ENCODE peak calls at places on chromosomes 4 and X, in five cellular contexts. J, Y, W, N and X are unnamed samples. For H3K4me1, the result is how much of the 10 kb centered on the place peaks cover.

GRCh38 chr4:3729188-3729884 is 36.8 kb upstream of the ADRA2C start:
- DNase-seq in W (no peak), J (no peak), Y (no peak), N (no peak), X (no peak)

GRCh38 chrX:48923771-48924170 is 4.9 kb upstream of the PIM2 start:
- DNase-seq in J (no peak), Y (no peak), W (no peak), N (no peak), X (no peak)

GRCh38 chr4:137621056-137621455 is 88.8 kb upstream of the PCDH18 start:
- DNase-seq in J (no peak), N (no peak), W (no peak), Y (no peak), X (no peak)

GRCh38 chrX:44308869-44309268 is 34.6 kb downstream of the EFHC2 start:
- DNase-seq in W (no peak), Y (no peak), J (no peak), N (no peak), X (no peak)

GRCh38 chr4:185071412-185071811 is 53.1 kb downstream of the HELT start:
- DNase-seq in Y (no peak), N (no peak), J (no peak), W (no peak), X (no peak)

GRCh38 chrX:11458175-11458574 is 165.0 kb downstream of the AMELX start:
- DNase-seq in W (no peak), N (no peak), Y (no peak), J (no peak), X (no peak)

GRCh38 chrX:140712413-140713173 is 3.0 kb downstream of the LINC00632 start:
- DNase-seq in Y (peak), N (peak), J (peak), W (no peak), X (peak)

GRCh38 chrX:12447448-12448154 is 309.3 kb downstream of the FRMPD4 start:
- DNase-seq in J (no peak), N (no peak), W (peak), Y (no peak), X (no peak)

GRCh38 chr4:84672177-84672576 is 89.2 kb downstream of the CDS1 start:
- DNase-seq in Y (no peak), W (no peak), J (no peak), N (no peak), X (no peak)

GRCh38 chrX:7603387-7603786 is 239.6 kb upstream of the VCX start:
- DNase-seq in J (no peak), W (no peak), N (no peak), Y (no peak), X (no peak)

GRCh38 chr4:75727073-75727472 is 2.7 kb downstream of the USO1 start:
- DNase-seq in N (no peak), Y (no peak), J (no peak), W (no peak), X (no peak)

GRCh38 chr4:85952982-85953650 is 406.7 kb downstream of the MAPK10 start:
- DNase-seq in J (no peak), W (no peak), Y (no peak), N (no peak), X (no peak)

GRCh38 chr4:129326810-129327209 is 230.9 kb downstream of the C4orf33 start:
- DNase-seq in N (no peak), W (no peak), J (no peak), Y (no peak), X (no peak)

GRCh38 chrX:1380672-1381233 is 11.2 kb downstream of the SLC25A6 start:
- DNase-seq in W (no peak), J (no peak), Y (no peak), N (no peak), X (no peak)

GRCh38 chr4:154634058-154634457 is 21.6 kb upstream of the FGG start:
- DNase-seq in N (no peak), Y (no peak), J (no peak), W (no peak), X (no peak)

GRCh38 chr4:180261346-180261745 is 1981.9 kb upstream of the TENM3 start:
- DNase-seq in W (no peak), N (no peak), J (no peak), Y (no peak), X (no peak)

GRCh38 chr4:184807797-184808718 is 17.7 kb downstream of the ACSL1 start:
- DNase-seq in Y (no peak), J (no peak), N (no peak), W (no peak), X (no peak)

GRCh38 chrX:1582686-1583437 is 8.5 kb upstream of the AKAP17A start:
- DNase-seq in N (no peak), W (no peak), J (no peak), Y (peak), X (no peak)

GRCh38 chrX:4878642-4879041 is 1165.2 kb upstream of the PRKX start:
- DNase-seq in J (no peak), W (no peak), N (no peak), Y (no peak), X (no peak)

GRCh38 chr4:34009951-34010350 is 2234.4 kb downstream of the ARAP2 start:
- DNase-seq in Y (no peak), W (no peak), J (no peak), N (no peak), X (no peak)

GRCh38 chr4:158847535-158847934 is 78.7 kb downstream of the FNIP2 start:
- DNase-seq in W (no peak), Y (no peak), N (no peak), J (no peak), X (no peak)

GRCh38 chrX:41684138-41684537 is 4.6 kb upstream of the GPR34 start:
- DNase-seq in Y (no peak), W (no peak), J (peak), N (no peak), X (no peak)

GRCh38 chr4:72969957-72970356 is 99.6 kb downstream of the COX18 start:
- DNase-seq in W (peak), N (no peak), J (no peak), Y (no peak), X (peak)

GRCh38 chr4:11367371-11367770 is 61.3 kb downstream of the HS3ST1 start:
- DNase-seq in Y (no peak), N (peak), J (peak), W (peak), X (peak)

GRCh38 chr4:164876680-164877324 is at the start of gene APELA:
- DNase-seq in W (no peak), J (no peak), N (no peak), Y (no peak), X (no peak)

GRCh38 chrX:74382613-74383012 is 38.7 kb upstream of the SLC16A2 start:
- DNase-seq in N (peak), W (peak), J (peak), Y (peak), X (peak)

GRCh38 chr4:38574559-38575333 is 89.3 kb upstream of the KLF3 start:
- DNase-seq in N (peak), Y (no peak), W (no peak), J (peak), X (no peak)

GRCh38 chr4:184756399-184756798 is 22.5 kb upstream of the CENPU start:
- DNase-seq in W (peak), Y (no peak), J (no peak), N (no peak), X (peak)

GRCh38 chr4:155017426-155017825 is 191.0 kb upstream of the NPY2R start:
- DNase-seq in J (no peak), N (no peak), Y (no peak), W (no peak), X (no peak)

GRCh38 chr4:47075919-47076318 is 44.6 kb downstream of the GABRB1 start:
- DNase-seq in N (no peak), W (no peak), Y (no peak), J (no peak), X (no peak)

GRCh38 chr4:16270654-16271328 is 44.5 kb upstream of the TAPT1 start:
- DNase-seq in W (no peak), J (no peak), Y (no peak), N (no peak), X (no peak)

GRCh38 chrX:95318882-95319281 is 1365.8 kb upstream of the DIAPH2 start:
- DNase-seq in W (no peak), J (no peak), Y (no peak), N (no peak), X (no peak)

GRCh38 chr4:139015948-139016451 is 419 bp downstream of the NOCT start:
- DNase-seq in Y (no peak), J (peak), W (no peak), N (peak), X (peak)
- TF ChIP-seq POLR2A in Y (no peak), J (no peak), W (no peak), N (peak), X (no peak)

DNA sequence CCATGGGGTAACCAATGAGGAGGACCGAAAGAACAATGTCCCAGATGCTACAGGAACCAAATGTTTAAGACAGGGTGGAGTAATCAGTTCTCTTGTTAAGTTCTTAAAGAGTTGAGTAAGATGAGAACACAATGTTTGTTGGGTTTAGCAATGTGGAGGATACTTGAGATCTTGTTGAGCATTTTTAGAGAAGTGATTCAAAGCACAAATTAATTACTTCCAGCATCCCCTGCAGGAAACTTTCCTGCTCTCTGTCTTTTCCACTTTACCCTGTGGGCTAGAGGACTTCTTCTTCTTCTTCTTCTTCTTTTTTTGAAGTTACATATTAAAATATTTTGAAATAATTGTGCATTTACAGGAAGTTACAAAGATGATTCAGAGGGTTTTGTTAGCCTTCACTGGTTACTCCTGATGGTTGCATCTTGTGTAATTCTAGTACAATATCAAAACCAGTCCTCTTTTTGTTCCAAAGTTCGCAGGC is 13.4 kb downstream of the SGMS2 start:
- DNase-seq in Y (no peak), N (no peak), J (no peak), W (no peak), X (no peak)
- H3K4me1 ChIP-seq in Y (under half), N (under half), J (under half), W (under half), X (under half)

DNA sequence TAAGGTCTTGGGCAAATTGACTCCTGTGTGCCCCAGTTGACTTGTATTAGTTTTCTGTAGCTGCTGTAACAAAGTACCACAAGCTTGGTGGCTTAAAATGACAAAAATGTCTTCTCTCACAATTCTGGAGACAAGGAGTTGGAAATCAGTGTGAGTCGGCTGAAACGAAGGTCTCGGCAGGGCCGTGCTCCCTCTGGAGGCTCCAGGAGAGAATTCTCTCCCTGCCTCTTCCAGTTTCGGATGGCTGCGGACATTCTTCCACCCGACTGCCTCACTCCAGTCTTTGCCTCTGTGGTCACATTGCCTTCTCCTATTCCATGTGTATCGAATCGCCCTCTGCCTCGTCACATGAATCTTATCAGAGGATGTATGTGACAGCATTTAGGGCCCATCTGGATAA is 66.0 kb upstream of the PHOX2B start:
- DNase-seq in W (no peak), J (peak), N (peak), Y (no peak), X (no peak)
- TF ChIP-seq CTCF in W (peak), J (no peak), N (peak), Y (peak), X (no peak)

GRCh38 chr4:52751349-52751911 is at the start of gene ERVMER34-1:
- DNase-seq in W (peak), J (peak), Y (peak), N (peak), X (peak)
- TF ChIP-seq POLR2A in W (no peak), J (no peak), Y (no peak), N (no peak), X (no peak)

DNA sequence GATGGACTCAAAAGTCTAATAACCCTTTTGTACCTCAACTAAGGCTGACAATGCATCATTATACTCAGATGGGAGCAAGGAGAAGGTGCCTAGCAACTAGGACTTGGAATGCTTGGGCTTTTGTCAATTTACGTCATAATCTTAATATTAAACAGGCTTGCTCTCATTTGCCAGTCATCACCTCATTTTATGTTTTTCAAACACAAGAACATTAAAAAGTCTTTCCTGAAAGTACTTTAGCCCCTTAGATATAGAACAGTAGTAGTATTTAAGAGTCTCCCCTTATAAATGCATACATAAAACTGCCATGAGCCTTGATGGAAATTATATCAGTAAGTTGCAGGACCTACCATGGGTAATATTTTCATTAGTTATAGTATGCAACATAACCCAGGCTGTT is 150.7 kb upstream of the INTU start:
- DNase-seq in N (no peak), J (no peak), Y (no peak), W (no peak), X (no peak)
- H3K4me1 ChIP-seq in N (under half), J (under half), Y (under half), W (under half), X (under half)

GRCh38 chr4:8210631-8211030 is 11.5 kb downstream of the SH3TC1 start:
- DNase-seq in N (no peak), W (no peak), Y (no peak), J (no peak), X (no peak)
- TF ChIP-seq CTCF in N (no peak), W (no peak), Y (no peak), J (no peak), X (no peak)

GRCh38 chr4:142121951-142122350 is 485.6 kb downstream of the IL15 start:
- DNase-seq in N (no peak), J (no peak), W (no peak), Y (no peak), X (no peak)
- TF ChIP-seq POLR2A in N (no peak), J (no peak), W (no peak), Y (no peak), X (no peak)

GRCh38 chr4:7514281-7514680 is 79.6 kb upstream of the PSAPL1 start:
- DNase-seq in J (no peak), Y (no peak), W (no peak), N (no peak), X (no peak)
- H3K4me1 ChIP-seq in J (under half), Y (under half), W (under half), N (under half), X (under half)

GRCh38 chrX:107996124-107996523 is 14.0 kb upstream of the TEX13B start:
- DNase-seq in Y (no peak), W (no peak), J (no peak), N (no peak), X (no peak)

GRCh38 chrX:108000751-108001150 is 18.6 kb upstream of the TEX13B start:
- DNase-seq in W (no peak), J (no peak), N (no peak), Y (no peak), X (no peak)

GRCh38 chrX:108001218-108001814 is 19.1 kb upstream of the TEX13B start:
- DNase-seq in Y (peak), N (no peak), J (no peak), W (no peak), X (no peak)
- TF ChIP-seq CTCF in Y (peak), N (peak), J (peak), W (no peak), X (no peak)

GRCh38 chr4:673349-674091 is 556 bp downstream of the ATP5ME start:
- DNase-seq in N (peak), W (peak), Y (no peak), J (no peak), X (no peak)

GRCh38 chr4:675980-676870 is 1.9 kb downstream of the MYL5 start:
- DNase-seq in J (no peak), N (no peak), Y (no peak), W (no peak), X (no peak)

GRCh38 chr4:675036-675804 is 878 bp downstream of the MYL5 start:
- DNase-seq in Y (no peak), W (no peak), N (no peak), J (no peak), X (peak)

GRCh38 chr4:676871-677235 is 2.5 kb downstream of the MYL5 start:
- DNase-seq in N (no peak), W (no peak), J (no peak), Y (no peak), X (no peak)

GRCh38 chr4:674172-675035 is at the start of the genes ATP5ME and MYL5:
- DNase-seq in J (peak), N (peak), Y (peak), W (peak), X (peak)
- TF ChIP-seq POLR2A in J (peak), N (peak), Y (peak), W (peak), X (peak)